ENCODE peak calls at places on chromosomes 3 and 15, in five cellular contexts. One of them, this sample, is unnamed.

GRCh38 chr15:65087873-65088642 is 11.5 kb downstream of the KBTBD13 start:
- DNase-seq in CD8-positive, alpha-beta T cell: no peak
- DNase-seq in left ventricle myocardium inferior: peak
- DNase-seq in hepatocyte: no peak
- DNase-seq in neural progenitor cell: no peak
- DNase-seq in this sample: no peak

GRCh38 chr15:94723801-94724200 is 492.4 kb downstream of the MCTP2 start:
- DNase-seq in hepatocyte: no peak
- DNase-seq in neural progenitor cell: no peak
- DNase-seq in CD8-positive, alpha-beta T cell: no peak
- DNase-seq in left ventricle myocardium inferior: no peak
- DNase-seq in this sample: no peak

GRCh38 chr3:45026957-45027356 is 854 bp downstream of the CLEC3B start:
- DNase-seq in neural progenitor cell: no peak
- DNase-seq in hepatocyte: no peak
- DNase-seq in CD8-positive, alpha-beta T cell: no peak
- DNase-seq in left ventricle myocardium inferior: peak
- DNase-seq in this sample: no peak

GRCh38 chr3:24680214-24680967 is 185.7 kb upstream of the THRB start:
- DNase-seq in CD8-positive, alpha-beta T cell: no peak
- DNase-seq in hepatocyte: peak
- DNase-seq in neural progenitor cell: peak
- DNase-seq in left ventricle myocardium inferior: peak
- DNase-seq in this sample: peak

GRCh38 chr3:168476360-168476980 is 380.7 kb upstream of the GOLIM4 start:
- DNase-seq in CD8-positive, alpha-beta T cell: no peak
- DNase-seq in left ventricle myocardium inferior: no peak
- DNase-seq in neural progenitor cell: no peak
- DNase-seq in hepatocyte: no peak
- DNase-seq in this sample: no peak

GRCh38 chr3:134446800-134447199 is 39.0 kb downstream of the ANAPC13 start:
- DNase-seq in CD8-positive, alpha-beta T cell: no peak
- DNase-seq in neural progenitor cell: no peak
- DNase-seq in hepatocyte: no peak
- DNase-seq in left ventricle myocardium inferior: no peak
- DNase-seq in this sample: no peak

GRCh38 chr3:69079269-69080159 is 651 bp downstream of the UBA3 start:
- DNase-seq in neural progenitor cell: peak
- DNase-seq in CD8-positive, alpha-beta T cell: no peak
- DNase-seq in left ventricle myocardium inferior: no peak
- DNase-seq in hepatocyte: peak
- DNase-seq in this sample: peak

GRCh38 chr15:45364271-45364670 is 14.1 kb downstream of the GATM start:
- DNase-seq in hepatocyte: no peak
- DNase-seq in CD8-positive, alpha-beta T cell: no peak
- DNase-seq in neural progenitor cell: no peak
- DNase-seq in left ventricle myocardium inferior: no peak
- DNase-seq in this sample: no peak

GRCh38 chr3:33875680-33876079 is 77.2 kb downstream of the PDCD6IP start:
- DNase-seq in CD8-positive, alpha-beta T cell: no peak
- DNase-seq in neural progenitor cell: no peak
- DNase-seq in hepatocyte: no peak
- DNase-seq in left ventricle myocardium inferior: no peak
- DNase-seq in this sample: no peak

GRCh38 chr3:195911041-195911945 is 2.9 kb upstream of the TNK2 start:
- DNase-seq in hepatocyte: no peak
- DNase-seq in left ventricle myocardium inferior: no peak
- DNase-seq in CD8-positive, alpha-beta T cell: no peak
- DNase-seq in neural progenitor cell: no peak
- DNase-seq in this sample: no peak

GRCh38 chr3:120623719-120624093 is 27.6 kb downstream of the NDUFB4 start:
- DNase-seq in left ventricle myocardium inferior: no peak
- DNase-seq in neural progenitor cell: no peak
- DNase-seq in hepatocyte: no peak
- DNase-seq in CD8-positive, alpha-beta T cell: no peak
- DNase-seq in this sample: no peak

GRCh38 chr3:29668728-29669127 is 387.9 kb downstream of the RBMS3 start:
- DNase-seq in hepatocyte: no peak
- DNase-seq in CD8-positive, alpha-beta T cell: no peak
- DNase-seq in neural progenitor cell: peak
- DNase-seq in left ventricle myocardium inferior: no peak
- DNase-seq in this sample: no peak

GRCh38 chr3:32435911-32436815 is 44.5 kb downstream of the CMTM7 start:
- DNase-seq in CD8-positive, alpha-beta T cell: no peak
- DNase-seq in left ventricle myocardium inferior: no peak
- DNase-seq in hepatocyte: no peak
- DNase-seq in neural progenitor cell: no peak
- DNase-seq in this sample: peak

GRCh38 chr3:33807190-33807589 is 8.8 kb downstream of the PDCD6IP start:
- DNase-seq in hepatocyte: no peak
- DNase-seq in CD8-positive, alpha-beta T cell: no peak
- DNase-seq in neural progenitor cell: no peak
- DNase-seq in left ventricle myocardium inferior: peak
- DNase-seq in this sample: no peak

GRCh38 chr3:50502225-50502583 is 1.2 kb downstream of the CACNA2D2 start:
- DNase-seq in hepatocyte: no peak
- DNase-seq in CD8-positive, alpha-beta T cell: no peak
- DNase-seq in neural progenitor cell: peak
- DNase-seq in left ventricle myocardium inferior: no peak
- DNase-seq in this sample: no peak

DNA sequence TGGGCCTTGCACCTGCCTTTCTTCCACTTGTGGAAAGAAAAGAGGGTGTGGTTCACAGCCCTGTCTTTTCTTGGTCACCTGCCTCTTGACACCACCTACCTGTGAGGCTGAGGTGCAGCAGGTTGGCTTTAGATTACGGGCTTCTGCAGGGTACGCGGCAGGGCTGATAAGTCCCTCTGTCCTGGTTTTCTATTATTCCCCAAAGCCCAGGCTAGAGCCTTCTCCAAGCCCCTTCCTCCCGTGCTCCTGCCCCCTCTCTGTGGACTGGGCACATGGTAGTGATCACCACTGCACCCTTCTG is 44.8 kb upstream of the HACD2 start:
- DNase-seq in neural progenitor cell: no peak
- DNase-seq in hepatocyte: no peak
- DNase-seq in CD8-positive, alpha-beta T cell: no peak
- DNase-seq in left ventricle myocardium inferior: no peak
- DNase-seq in this sample: no peak
- TF ChIP-seq CTCF in neural progenitor cell: no peak
- TF ChIP-seq CTCF in hepatocyte: no peak
- TF ChIP-seq CTCF in CD8-positive, alpha-beta T cell: no peak
- TF ChIP-seq CTCF in left ventricle myocardium inferior: no peak
- TF ChIP-seq CTCF in this sample: no peak

GRCh38 chr3:12968541-12968940 is 104.7 kb downstream of the IQSEC1 start:
- DNase-seq in left ventricle myocardium inferior: no peak
- DNase-seq in neural progenitor cell: no peak
- DNase-seq in hepatocyte: no peak
- DNase-seq in CD8-positive, alpha-beta T cell: no peak
- DNase-seq in this sample: no peak
- H3K4me3 ChIP-seq in left ventricle myocardium inferior: peak
- H3K4me3 ChIP-seq in neural progenitor cell: no peak
- H3K4me3 ChIP-seq in hepatocyte: no peak
- H3K4me3 ChIP-seq in CD8-positive, alpha-beta T cell: no peak
- H3K4me3 ChIP-seq in this sample: no peak

GRCh38 chr3:48656061-48656840 is 6.4 kb downstream of the CELSR3 start:
- DNase-seq in CD8-positive, alpha-beta T cell: peak
- DNase-seq in left ventricle myocardium inferior: peak
- DNase-seq in neural progenitor cell: peak
- DNase-seq in hepatocyte: peak
- DNase-seq in this sample: peak
- TF ChIP-seq CTCF in CD8-positive, alpha-beta T cell: peak
- TF ChIP-seq CTCF in left ventricle myocardium inferior: peak
- TF ChIP-seq CTCF in neural progenitor cell: peak
- TF ChIP-seq CTCF in hepatocyte: peak
- TF ChIP-seq CTCF in this sample: peak

GRCh38 chr15:77081971-77082370 is 11.1 kb upstream of the TSPAN3 start:
- DNase-seq in left ventricle myocardium inferior: no peak
- DNase-seq in hepatocyte: no peak
- DNase-seq in neural progenitor cell: no peak
- DNase-seq in CD8-positive, alpha-beta T cell: no peak
- DNase-seq in this sample: no peak

GRCh38 chr15:77087213-77087612 is 16.3 kb upstream of the TSPAN3 start:
- DNase-seq in left ventricle myocardium inferior: no peak
- DNase-seq in CD8-positive, alpha-beta T cell: no peak
- DNase-seq in neural progenitor cell: no peak
- DNase-seq in hepatocyte: no peak
- DNase-seq in this sample: no peak

DNA sequence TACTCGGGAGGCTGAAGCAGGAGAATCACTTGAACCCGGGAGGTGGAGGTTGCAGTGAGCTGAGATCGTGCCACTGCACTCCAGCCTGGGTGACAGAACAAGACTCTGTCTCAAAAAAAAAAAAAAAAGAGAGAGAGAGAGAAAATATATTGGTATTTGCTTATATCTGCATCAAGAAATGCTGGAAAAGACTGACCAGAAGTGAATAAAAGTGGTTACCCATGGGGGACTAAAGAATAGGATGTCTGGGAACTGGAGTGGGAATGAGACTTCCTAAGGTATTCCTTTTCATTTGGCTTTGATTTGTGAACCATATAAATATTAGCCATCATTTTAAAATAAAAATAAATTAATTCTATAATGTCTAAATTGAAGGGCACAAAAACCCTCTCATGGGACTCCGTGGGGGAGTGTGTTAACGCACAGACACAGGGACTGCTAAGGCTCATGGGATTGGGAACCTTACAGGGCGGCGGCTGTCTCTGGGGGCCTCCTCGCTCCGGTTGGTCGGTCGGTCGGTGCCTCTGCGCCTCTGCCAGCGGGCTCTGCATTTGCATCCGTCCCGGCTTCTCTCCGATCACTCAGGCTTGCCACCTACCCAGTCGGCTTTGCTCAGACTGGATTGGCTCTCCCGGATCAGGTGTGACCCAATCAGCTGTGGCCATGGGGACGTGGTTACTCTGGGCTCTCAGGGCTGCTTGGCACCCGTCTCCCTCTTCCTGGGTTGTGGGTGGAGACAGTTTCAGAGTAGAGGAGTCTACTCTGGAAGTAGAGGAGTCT is 12.7 kb upstream of the TSPAN3 start:
- DNase-seq in hepatocyte: peak
- DNase-seq in left ventricle myocardium inferior: peak
- DNase-seq in CD8-positive, alpha-beta T cell: peak
- DNase-seq in neural progenitor cell: peak
- DNase-seq in this sample: peak
- H3K4me3 ChIP-seq in hepatocyte: no peak
- H3K4me3 ChIP-seq in left ventricle myocardium inferior: peak
- H3K4me3 ChIP-seq in CD8-positive, alpha-beta T cell: peak
- H3K4me3 ChIP-seq in neural progenitor cell: peak
- H3K4me3 ChIP-seq in this sample: peak

DNA sequence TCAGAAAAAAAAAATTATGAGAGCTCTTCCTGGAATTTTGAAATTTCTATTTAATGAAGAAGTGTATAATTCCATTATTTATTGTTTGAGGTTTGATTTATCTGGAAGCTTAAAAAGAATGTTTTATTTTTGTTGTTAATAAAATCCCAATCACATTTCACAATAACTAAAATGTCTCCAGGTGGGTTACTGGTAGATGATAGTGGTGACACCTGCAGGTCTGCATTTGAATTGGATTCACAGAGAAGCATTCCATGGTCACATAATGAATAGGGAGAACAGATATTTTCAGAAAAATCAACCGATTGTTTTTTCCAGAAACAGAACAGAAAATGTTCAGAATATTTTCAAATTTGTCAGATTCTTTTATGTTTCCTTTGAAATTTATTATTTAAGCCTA is 48.3 kb downstream of the ASB7 start:
- DNase-seq in left ventricle myocardium inferior: no peak
- DNase-seq in neural progenitor cell: no peak
- DNase-seq in CD8-positive, alpha-beta T cell: no peak
- DNase-seq in hepatocyte: no peak
- DNase-seq in this sample: no peak
- TF ChIP-seq CTCF in left ventricle myocardium inferior: no peak
- TF ChIP-seq CTCF in neural progenitor cell: peak
- TF ChIP-seq CTCF in CD8-positive, alpha-beta T cell: no peak
- TF ChIP-seq CTCF in hepatocyte: peak
- TF ChIP-seq CTCF in this sample: no peak

This sample was measured in GM12865.